ENCODE peak calls at places on chromosome 16, in five cellular contexts. One of them, this sample, is unnamed.

GRCh38 chr16:11262915-11263314 is 6.2 kb downstream of the TNP2 start:
- DNase-seq in stomach: peak; percentile 47
- DNase-seq in A549: no peak
- DNase-seq in MM.1S: no peak
- DNase-seq in tibial artery: no peak
- DNase-seq in this sample: no peak

GRCh38 chr16:19912445-19913305 is 28.0 kb upstream of the GPRC5B start:
- DNase-seq in stomach: no peak
- DNase-seq in A549: no peak
- DNase-seq in MM.1S: no peak
- DNase-seq in tibial artery: no peak
- DNase-seq in this sample: no peak

GRCh38 chr16:85611455-85612190 is 1.5 kb upstream of the GSE1 start:
- DNase-seq in stomach: peak; percentile 91
- DNase-seq in A549: peak; percentile 89
- DNase-seq in MM.1S: peak; percentile 16
- DNase-seq in tibial artery: peak; percentile 76
- DNase-seq in this sample: peak; percentile 60

GRCh38 chr16:88356727-88357199 is 26.0 kb upstream of the ZNF469 start:
- DNase-seq in stomach: no peak
- DNase-seq in A549: no peak
- DNase-seq in MM.1S: no peak
- DNase-seq in tibial artery: no peak
- DNase-seq in this sample: no peak

GRCh38 chr16:17068524-17068923 is 402.2 kb downstream of the XYLT1 start:
- DNase-seq in stomach: no peak
- DNase-seq in A549: no peak
- DNase-seq in MM.1S: no peak
- DNase-seq in tibial artery: no peak
- DNase-seq in this sample: no peak

GRCh38 chr16:89895482-89896250 is 22.3 kb downstream of the TCF25 start:
- DNase-seq in stomach: no peak
- DNase-seq in A549: no peak
- DNase-seq in MM.1S: no peak
- DNase-seq in tibial artery: no peak
- DNase-seq in this sample: no peak

GRCh38 chr16:8173111-8173644 is 417.1 kb downstream of the TMEM114 start:
- DNase-seq in stomach: peak; percentile 71
- DNase-seq in A549: peak; percentile 89
- DNase-seq in MM.1S: peak; percentile 28
- DNase-seq in tibial artery: peak; percentile 30
- DNase-seq in this sample: peak; percentile 77

GRCh38 chr16:78365376-78365775 is 265.9 kb downstream of the WWOX start:
- DNase-seq in stomach: no peak
- DNase-seq in A549: no peak
- DNase-seq in MM.1S: no peak
- DNase-seq in tibial artery: no peak
- DNase-seq in this sample: no peak

GRCh38 chr16:71526111-71526998 is at the start of gene CHST4:
- DNase-seq in stomach: no peak
- DNase-seq in A549: peak; percentile 24
- DNase-seq in MM.1S: no peak
- DNase-seq in tibial artery: no peak
- DNase-seq in this sample: no peak

GRCh38 chr16:89366561-89367537 is 123.5 kb downstream of the ANKRD11 start:
- DNase-seq in stomach: no peak
- DNase-seq in A549: no peak
- DNase-seq in MM.1S: no peak
- DNase-seq in tibial artery: no peak
- DNase-seq in this sample: no peak

GRCh38 chr16:27106305-27106704 is 39.6 kb downstream of the C16orf82 start:
- DNase-seq in stomach: no peak
- DNase-seq in A549: no peak
- DNase-seq in MM.1S: no peak
- DNase-seq in tibial artery: no peak
- DNase-seq in this sample: no peak

GRCh38 chr16:19014456-19014855 is 30.7 kb downstream of the TMC7 start:
- DNase-seq in stomach: no peak
- DNase-seq in A549: peak; percentile 73
- DNase-seq in MM.1S: no peak
- DNase-seq in tibial artery: no peak
- DNase-seq in this sample: no peak

GRCh38 chr16:27430923-27431484 is 29.0 kb downstream of the IL21R start:
- DNase-seq in stomach: peak; percentile 13
- DNase-seq in A549: no peak
- DNase-seq in MM.1S: no peak
- DNase-seq in tibial artery: no peak
- DNase-seq in this sample: no peak

GRCh38 chr16:2160915-2161551 is 5.5 kb downstream of the TRAF7 start:
- DNase-seq in stomach: peak; percentile 39
- DNase-seq in A549: no peak
- DNase-seq in MM.1S: no peak
- DNase-seq in tibial artery: peak; percentile 55
- DNase-seq in this sample: no peak

GRCh38 chr16:84957192-84957591 is 54.1 kb downstream of the ZDHHC7 start:
- DNase-seq in stomach: no peak
- DNase-seq in A549: no peak
- DNase-seq in MM.1S: no peak
- DNase-seq in tibial artery: no peak
- DNase-seq in this sample: no peak

GRCh38 chr16:175145-175949 is 1.1 kb upstream of the HBA1 start:
- DNase-seq in stomach: no peak
- DNase-seq in A549: no peak
- DNase-seq in MM.1S: no peak
- DNase-seq in tibial artery: no peak
- DNase-seq in this sample: no peak

GRCh38 chr16:84548971-84549844 is 44.7 kb upstream of the MEAK7 start:
- DNase-seq in stomach: no peak
- DNase-seq in A549: no peak
- DNase-seq in MM.1S: no peak
- DNase-seq in tibial artery: no peak
- DNase-seq in this sample: no peak

GRCh38 chr16:23505180-23505665 is 5.1 kb downstream of the GGA2 start:
- DNase-seq in stomach: no peak
- DNase-seq in A549: no peak
- DNase-seq in MM.1S: no peak
- DNase-seq in tibial artery: no peak
- DNase-seq in this sample: no peak
- H3K27ac ChIP-seq in stomach: peak overlapping the region; percentile 71
- H3K27ac ChIP-seq in A549: no peak overlapping the region
- H3K27ac ChIP-seq in MM.1S: no peak overlapping the region
- H3K27ac ChIP-seq in tibial artery: peak overlapping the region; percentile 64
- H3K27ac ChIP-seq in this sample: peak overlapping the region; percentile 58

DNA sequence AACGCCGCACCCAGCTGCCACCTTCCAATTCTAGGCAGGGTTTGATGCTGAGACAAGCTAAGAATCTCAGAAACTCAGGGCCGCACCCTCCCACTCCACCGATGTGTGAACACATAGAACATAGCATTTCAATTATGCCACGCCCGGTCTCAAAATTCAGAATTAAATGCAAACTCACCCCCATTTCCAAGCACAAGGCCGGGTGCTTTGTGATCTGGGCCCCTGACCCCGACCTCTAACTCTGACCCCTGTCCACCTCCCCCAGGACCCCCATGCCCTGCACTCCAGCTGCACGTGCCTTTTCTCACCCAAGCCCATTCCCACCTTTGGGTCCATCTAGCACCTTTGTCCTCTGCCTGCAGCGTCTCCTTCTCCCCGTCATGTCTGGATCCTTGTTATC is 178.3 kb downstream of the C16orf95 start:
- DNase-seq in stomach: no peak
- DNase-seq in A549: no peak
- DNase-seq in MM.1S: no peak
- DNase-seq in tibial artery: no peak
- DNase-seq in this sample: no peak
- H3K27ac ChIP-seq in stomach: no peak overlapping the region
- H3K27ac ChIP-seq in A549: no peak overlapping the region
- H3K27ac ChIP-seq in MM.1S: no peak overlapping the region
- H3K27ac ChIP-seq in tibial artery: no peak overlapping the region
- H3K27ac ChIP-seq in this sample: no peak overlapping the region

GRCh38 chr16:70157477-70158260 is 15.9 kb upstream of the CLEC18C start:
- DNase-seq in stomach: no peak
- DNase-seq in A549: no peak
- DNase-seq in MM.1S: no peak
- DNase-seq in tibial artery: no peak
- DNase-seq in this sample: peak; percentile 43
- H3K27ac ChIP-seq in stomach: no peak overlapping the region
- H3K27ac ChIP-seq in A549: no peak overlapping the region
- H3K27ac ChIP-seq in MM.1S: no peak overlapping the region
- H3K27ac ChIP-seq in tibial artery: no peak overlapping the region
- H3K27ac ChIP-seq in this sample: no peak overlapping the region

DNA sequence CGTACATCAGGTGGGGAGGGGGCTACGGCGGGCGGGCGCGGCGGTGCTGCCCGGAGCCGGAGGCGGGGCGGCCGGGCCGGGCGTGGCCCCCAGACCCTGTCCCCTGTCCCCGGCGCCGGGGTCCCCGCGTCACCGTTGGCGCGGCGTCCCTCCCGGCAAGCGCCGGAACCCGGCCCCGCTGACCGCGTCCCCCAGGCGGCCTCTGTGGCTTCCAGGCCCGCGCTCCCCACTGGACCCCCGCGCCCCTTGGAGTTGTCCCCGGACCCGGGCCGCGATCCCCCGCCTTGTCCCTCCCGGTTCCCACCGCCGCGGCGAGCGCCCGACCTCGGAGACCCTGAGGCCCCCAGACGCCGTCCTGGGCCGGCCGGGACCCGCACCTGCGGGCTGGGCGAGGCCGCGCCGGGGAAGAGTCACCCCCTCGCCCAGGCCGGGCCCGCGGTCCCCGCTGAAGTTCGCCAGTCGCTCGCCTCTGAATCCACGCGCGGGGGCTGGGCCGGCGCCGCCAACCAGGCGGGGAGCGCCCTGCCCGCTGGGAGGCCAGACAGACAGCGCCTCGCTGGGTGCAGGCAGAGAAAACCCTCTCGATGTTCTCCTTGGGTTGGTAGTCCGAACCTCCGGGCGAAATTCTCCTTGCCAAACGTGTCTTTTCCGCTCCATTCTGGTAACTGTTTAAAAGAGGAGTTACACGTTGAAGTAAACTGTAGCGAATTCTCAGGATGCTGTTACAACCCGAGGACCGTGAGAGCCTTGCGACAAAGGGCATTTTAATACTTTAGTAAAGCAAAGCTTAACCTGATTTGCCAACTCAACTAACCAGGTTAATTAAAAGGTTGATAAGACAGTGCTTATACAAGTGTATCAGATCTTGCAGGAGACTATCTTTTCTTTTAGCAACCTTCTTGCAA is 761 bp downstream of the GAN start:
- DNase-seq in stomach: peak; percentile 68
- DNase-seq in A549: peak; percentile 34
- DNase-seq in MM.1S: peak; percentile 26
- DNase-seq in tibial artery: peak; percentile 29
- DNase-seq in this sample: peak; percentile 81
- H3K27ac ChIP-seq in stomach: peak overlapping the region; percentile 97
- H3K27ac ChIP-seq in A549: peak overlapping the region; percentile 83
- H3K27ac ChIP-seq in MM.1S: no peak overlapping the region
- H3K27ac ChIP-seq in tibial artery: peak overlapping the region; percentile 89
- H3K27ac ChIP-seq in this sample: peak overlapping the region; percentile 97